ENCODE peak calls at places on chromosomes 7 and 10, in seven cellular contexts. One of them, this sample, is unnamed.

GRCh38 chr10:76356557-76356956 is 925.1 kb downstream of the LRMDA start:
- DNase-seq in EH: peak
- DNase-seq in stimulated activated CD4-positive, alpha-beta T cell treated with anti-CD3 and anti-CD28 coated beads, Interleukin-15, amount 100 ng/mL, for 1 hour: no peak
- DNase-seq in PC-3: no peak
- DNase-seq in stromal cell of bone marrow: no peak
- DNase-seq in brain microvascular endothelial cell: peak
- DNase-seq in T-helper 2 cell: no peak
- DNase-seq in this sample: peak

GRCh38 chr7:144027070-144027469 is 21.7 kb upstream of the OR2A5 start:
- DNase-seq in EH: peak
- DNase-seq in stimulated activated CD4-positive, alpha-beta T cell treated with anti-CD3 and anti-CD28 coated beads, Interleukin-15, amount 100 ng/mL, for 1 hour: no peak
- DNase-seq in PC-3: peak
- DNase-seq in stromal cell of bone marrow: peak
- DNase-seq in brain microvascular endothelial cell: no peak
- DNase-seq in T-helper 2 cell: no peak
- DNase-seq in this sample: peak

GRCh38 chr10:49446031-49446430 is 50.1 kb upstream of the DRGX start:
- DNase-seq in EH: peak
- DNase-seq in stimulated activated CD4-positive, alpha-beta T cell treated with anti-CD3 and anti-CD28 coated beads, Interleukin-15, amount 100 ng/mL, for 1 hour: no peak
- DNase-seq in PC-3: peak
- DNase-seq in stromal cell of bone marrow: peak
- DNase-seq in brain microvascular endothelial cell: peak
- DNase-seq in T-helper 2 cell: no peak
- DNase-seq in this sample: no peak

GRCh38 chr7:122790132-122790531 is 87.4 kb upstream of the RNF148 start:
- DNase-seq in EH: no peak
- DNase-seq in stimulated activated CD4-positive, alpha-beta T cell treated with anti-CD3 and anti-CD28 coated beads, Interleukin-15, amount 100 ng/mL, for 1 hour: no peak
- DNase-seq in PC-3: no peak
- DNase-seq in stromal cell of bone marrow: no peak
- DNase-seq in brain microvascular endothelial cell: no peak
- DNase-seq in T-helper 2 cell: no peak
- DNase-seq in this sample: no peak

GRCh38 chr7:601573-602340 is 82.1 kb upstream of the PDGFA start:
- DNase-seq in EH: peak
- DNase-seq in stimulated activated CD4-positive, alpha-beta T cell treated with anti-CD3 and anti-CD28 coated beads, Interleukin-15, amount 100 ng/mL, for 1 hour: peak
- DNase-seq in PC-3: no peak
- DNase-seq in stromal cell of bone marrow: no peak
- DNase-seq in brain microvascular endothelial cell: no peak
- DNase-seq in T-helper 2 cell: peak
- DNase-seq in this sample: no peak

GRCh38 chr10:72688208-72688651 is 3.7 kb upstream of the MCU start:
- DNase-seq in EH: peak
- DNase-seq in stimulated activated CD4-positive, alpha-beta T cell treated with anti-CD3 and anti-CD28 coated beads, Interleukin-15, amount 100 ng/mL, for 1 hour: no peak
- DNase-seq in PC-3: peak
- DNase-seq in stromal cell of bone marrow: peak
- DNase-seq in brain microvascular endothelial cell: peak
- DNase-seq in T-helper 2 cell: no peak
- DNase-seq in this sample: peak

GRCh38 chr10:68796609-68797008 is 30.7 kb upstream of the STOX1 start:
- DNase-seq in EH: peak
- DNase-seq in stimulated activated CD4-positive, alpha-beta T cell treated with anti-CD3 and anti-CD28 coated beads, Interleukin-15, amount 100 ng/mL, for 1 hour: no peak
- DNase-seq in PC-3: peak
- DNase-seq in stromal cell of bone marrow: no peak
- DNase-seq in brain microvascular endothelial cell: no peak
- DNase-seq in T-helper 2 cell: no peak
- DNase-seq in this sample: peak

GRCh38 chr10:122386514-122386913 is 12.0 kb downstream of the PLEKHA1 start:
- DNase-seq in EH: no peak
- DNase-seq in stimulated activated CD4-positive, alpha-beta T cell treated with anti-CD3 and anti-CD28 coated beads, Interleukin-15, amount 100 ng/mL, for 1 hour: no peak
- DNase-seq in PC-3: no peak
- DNase-seq in stromal cell of bone marrow: no peak
- DNase-seq in brain microvascular endothelial cell: no peak
- DNase-seq in T-helper 2 cell: no peak
- DNase-seq in this sample: no peak

GRCh38 chr7:112880786-112881418 is 90.7 kb upstream of the TMEM168 start:
- DNase-seq in EH: no peak
- DNase-seq in stimulated activated CD4-positive, alpha-beta T cell treated with anti-CD3 and anti-CD28 coated beads, Interleukin-15, amount 100 ng/mL, for 1 hour: no peak
- DNase-seq in PC-3: no peak
- DNase-seq in stromal cell of bone marrow: no peak
- DNase-seq in brain microvascular endothelial cell: no peak
- DNase-seq in T-helper 2 cell: no peak
- DNase-seq in this sample: no peak

GRCh38 chr10:70886921-70887665 is 1.3 kb downstream of the PCBD1 start:
- DNase-seq in EH: no peak
- DNase-seq in stimulated activated CD4-positive, alpha-beta T cell treated with anti-CD3 and anti-CD28 coated beads, Interleukin-15, amount 100 ng/mL, for 1 hour: no peak
- DNase-seq in PC-3: no peak
- DNase-seq in stromal cell of bone marrow: no peak
- DNase-seq in brain microvascular endothelial cell: no peak
- DNase-seq in T-helper 2 cell: no peak
- DNase-seq in this sample: no peak

GRCh38 chr7:33922820-33923219 is 17.5 kb downstream of the BMPER start:
- DNase-seq in EH: no peak
- DNase-seq in stimulated activated CD4-positive, alpha-beta T cell treated with anti-CD3 and anti-CD28 coated beads, Interleukin-15, amount 100 ng/mL, for 1 hour: no peak
- DNase-seq in PC-3: no peak
- DNase-seq in stromal cell of bone marrow: peak
- DNase-seq in brain microvascular endothelial cell: no peak
- DNase-seq in T-helper 2 cell: no peak
- DNase-seq in this sample: no peak

GRCh38 chr7:1707756-1708611 is 37.9 kb downstream of the ELFN1 start:
- DNase-seq in EH: no peak
- DNase-seq in stimulated activated CD4-positive, alpha-beta T cell treated with anti-CD3 and anti-CD28 coated beads, Interleukin-15, amount 100 ng/mL, for 1 hour: no peak
- DNase-seq in PC-3: no peak
- DNase-seq in stromal cell of bone marrow: no peak
- DNase-seq in brain microvascular endothelial cell: no peak
- DNase-seq in T-helper 2 cell: no peak
- DNase-seq in this sample: no peak

GRCh38 chr7:23470290-23471089 is at the start of gene IGF2BP3:
- DNase-seq in EH: peak
- DNase-seq in stimulated activated CD4-positive, alpha-beta T cell treated with anti-CD3 and anti-CD28 coated beads, Interleukin-15, amount 100 ng/mL, for 1 hour: no peak
- DNase-seq in PC-3: peak
- DNase-seq in stromal cell of bone marrow: no peak
- DNase-seq in brain microvascular endothelial cell: peak
- DNase-seq in T-helper 2 cell: no peak
- DNase-seq in this sample: peak

GRCh38 chr7:95527033-95527775 is 41.5 kb downstream of the ASB4 start:
- DNase-seq in EH: peak
- DNase-seq in stimulated activated CD4-positive, alpha-beta T cell treated with anti-CD3 and anti-CD28 coated beads, Interleukin-15, amount 100 ng/mL, for 1 hour: no peak
- DNase-seq in PC-3: peak
- DNase-seq in stromal cell of bone marrow: peak
- DNase-seq in brain microvascular endothelial cell: peak
- DNase-seq in T-helper 2 cell: no peak
- DNase-seq in this sample: no peak

GRCh38 chr10:84762754-84763394 is 434.5 kb downstream of the CCSER2 start:
- DNase-seq in EH: no peak
- DNase-seq in stimulated activated CD4-positive, alpha-beta T cell treated with anti-CD3 and anti-CD28 coated beads, Interleukin-15, amount 100 ng/mL, for 1 hour: no peak
- DNase-seq in PC-3: no peak
- DNase-seq in stromal cell of bone marrow: no peak
- DNase-seq in brain microvascular endothelial cell: no peak
- DNase-seq in T-helper 2 cell: no peak
- DNase-seq in this sample: no peak